ENCODE peak calls at places on chromosomes 13 and 19, in four cellular contexts. One of them, this sample, is unnamed.
A peak's percentile ranks its signal among the peaks of the same experiment; 100 is the strongest.

GRCh38 chr13:96958286-96958891 is 35.9 kb downstream of the OXGR1 start:
- DNase-seq in stomach: peak; percentile 27
- DNase-seq in lung: no peak
- DNase-seq in lower lobe of right lung: no peak
- DNase-seq in this sample: no peak

GRCh38 chr13:113116871-113117271 is 5.7 kb upstream of the F10 start:
- DNase-seq in lung: no peak
- DNase-seq in lower lobe of right lung: no peak
- DNase-seq in stomach: peak; percentile 9
- DNase-seq in this sample: no peak

GRCh38 chr19:29326351-29326750 is 113.4 kb upstream of the UQCRFS1 start:
- DNase-seq in lung: peak; percentile 22
- DNase-seq in lower lobe of right lung: no peak
- DNase-seq in stomach: no peak
- DNase-seq in this sample: no peak

GRCh38 chr19:48393559-48394330 is at the start of gene GRIN2D:
- DNase-seq in lung: no peak
- DNase-seq in stomach: no peak
- DNase-seq in lower lobe of right lung: no peak
- DNase-seq in this sample: no peak

GRCh38 chr19:23916991-23917390 is 2.3 kb downstream of the ZNF726 start:
- DNase-seq in stomach: no peak
- DNase-seq in lower lobe of right lung: no peak
- DNase-seq in lung: no peak
- DNase-seq in this sample: no peak

GRCh38 chr13:99990045-99990977 is 8.7 kb downstream of the ZIC2 start:
- DNase-seq in lung: no peak
- DNase-seq in lower lobe of right lung: no peak
- DNase-seq in stomach: no peak
- DNase-seq in this sample: peak; percentile 17

GRCh38 chr13:80131204-80131603 is 209.7 kb downstream of the SPRY2 start:
- DNase-seq in lung: peak; percentile 82
- DNase-seq in stomach: peak; percentile 73
- DNase-seq in lower lobe of right lung: peak; percentile 88
- DNase-seq in this sample: no peak

GRCh38 chr13:113592571-113592970 is 8.0 kb downstream of the TFDP1 start:
- DNase-seq in lower lobe of right lung: no peak
- DNase-seq in stomach: peak; percentile 5
- DNase-seq in lung: no peak
- DNase-seq in this sample: no peak

GRCh38 chr13:100434010-100434763 is 154.4 kb downstream of the GGACT start:
- DNase-seq in stomach: no peak
- DNase-seq in lower lobe of right lung: no peak
- DNase-seq in lung: no peak
- DNase-seq in this sample: no peak

DNA sequence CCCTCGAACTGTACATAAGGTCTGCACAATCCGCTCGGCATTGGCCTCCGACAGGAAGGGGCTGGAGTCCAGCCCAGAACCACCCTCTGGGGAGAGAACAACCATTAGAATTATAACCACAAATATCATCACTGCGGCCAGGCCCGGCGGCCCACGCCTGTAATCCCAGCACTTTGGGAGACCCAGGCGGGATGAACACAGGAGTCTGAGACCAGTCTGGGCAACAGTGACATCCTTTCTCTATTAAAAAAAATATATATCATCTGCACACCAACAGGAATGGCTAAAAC is 11.4 kb downstream of the COQ8B start:
- DNase-seq in stomach: no peak
- DNase-seq in lung: no peak
- DNase-seq in lower lobe of right lung: no peak
- DNase-seq in this sample: no peak
- H3K27ac ChIP-seq in stomach: no peak overlapping the region
- H3K27ac ChIP-seq in lung: no peak overlapping the region
- H3K27ac ChIP-seq in lower lobe of right lung: no peak overlapping the region
- H3K27ac ChIP-seq in this sample: no peak overlapping the region

GRCh38 chr19:45169602-45170001 is 8.4 kb downstream of the TRAPPC6A start:
- DNase-seq in lung: no peak
- DNase-seq in lower lobe of right lung: no peak
- DNase-seq in stomach: no peak
- DNase-seq in this sample: no peak
- H3K27me3 ChIP-seq in lung: no peaks in the 10 kb centered on the region
- H3K27me3 ChIP-seq in lower lobe of right lung: no peaks in the 10 kb centered on the region
- H3K27me3 ChIP-seq in stomach: no peaks in the 10 kb centered on the region
- H3K27me3 ChIP-seq in this sample: no peaks in the 10 kb centered on the region

GRCh38 chr19:1630012-1630411 is 22.4 kb downstream of the TCF3 start:
- DNase-seq in lower lobe of right lung: no peak
- DNase-seq in lung: no peak
- DNase-seq in stomach: no peak
- DNase-seq in this sample: no peak

GRCh38 chr19:1631557-1632100 is 20.8 kb downstream of the TCF3 start:
- DNase-seq in stomach: no peak
- DNase-seq in lower lobe of right lung: no peak
- DNase-seq in lung: no peak
- DNase-seq in this sample: no peak

GRCh38 chr19:1632462-1633268 is 19.8 kb downstream of the TCF3 start:
- DNase-seq in lung: no peak
- DNase-seq in lower lobe of right lung: no peak
- DNase-seq in stomach: no peak
- DNase-seq in this sample: no peak

GRCh38 chr19:1629256-1629808 is 23.1 kb downstream of the TCF3 start:
- DNase-seq in lung: no peak
- DNase-seq in lower lobe of right lung: no peak
- DNase-seq in stomach: no peak
- DNase-seq in this sample: no peak

GRCh38 chr19:1630811-1631210 is 21.6 kb downstream of the TCF3 start:
- DNase-seq in stomach: no peak
- DNase-seq in lung: no peak
- DNase-seq in lower lobe of right lung: no peak
- DNase-seq in this sample: no peak
- H3K36me3 ChIP-seq in stomach: peaks cover 55% of the 10 kb centered on the region
- H3K36me3 ChIP-seq in lung: no peaks in the 10 kb centered on the region
- H3K36me3 ChIP-seq in lower lobe of right lung: peaks cover 40% of the 10 kb centered on the region
- H3K36me3 ChIP-seq in this sample: peaks cover 11% of the 10 kb centered on the region

GRCh38 chr19:55484571-55485438 is at the start of gene NAT14:
- DNase-seq in stomach: peak; percentile 45
- DNase-seq in lung: no peak
- DNase-seq in lower lobe of right lung: no peak
- DNase-seq in this sample: peak; percentile 63

GRCh38 chr19:55487884-55488687 is at the start of gene SSC5D:
- DNase-seq in lower lobe of right lung: no peak
- DNase-seq in lung: no peak
- DNase-seq in stomach: no peak
- DNase-seq in this sample: no peak

GRCh38 chr19:55485439-55486011 is 537 bp downstream of the NAT14 start:
- DNase-seq in stomach: no peak
- DNase-seq in lung: no peak
- DNase-seq in lower lobe of right lung: no peak
- DNase-seq in this sample: no peak

GRCh38 chr19:55486971-55487883 is 1.0 kb upstream of the SSC5D start:
- DNase-seq in lung: no peak
- DNase-seq in stomach: no peak
- DNase-seq in lower lobe of right lung: no peak
- DNase-seq in this sample: no peak

GRCh38 chr19:55486043-55486970 is 1.3 kb downstream of the NAT14 start:
- DNase-seq in stomach: no peak
- DNase-seq in lower lobe of right lung: no peak
- DNase-seq in lung: no peak
- DNase-seq in this sample: no peak
- H3K27ac ChIP-seq in stomach: peak overlapping the region; percentile 85
- H3K27ac ChIP-seq in lower lobe of right lung: peak overlapping the region; percentile 78
- H3K27ac ChIP-seq in lung: peak overlapping the region; percentile 81
- H3K27ac ChIP-seq in this sample: no peak overlapping the region

DNA sequence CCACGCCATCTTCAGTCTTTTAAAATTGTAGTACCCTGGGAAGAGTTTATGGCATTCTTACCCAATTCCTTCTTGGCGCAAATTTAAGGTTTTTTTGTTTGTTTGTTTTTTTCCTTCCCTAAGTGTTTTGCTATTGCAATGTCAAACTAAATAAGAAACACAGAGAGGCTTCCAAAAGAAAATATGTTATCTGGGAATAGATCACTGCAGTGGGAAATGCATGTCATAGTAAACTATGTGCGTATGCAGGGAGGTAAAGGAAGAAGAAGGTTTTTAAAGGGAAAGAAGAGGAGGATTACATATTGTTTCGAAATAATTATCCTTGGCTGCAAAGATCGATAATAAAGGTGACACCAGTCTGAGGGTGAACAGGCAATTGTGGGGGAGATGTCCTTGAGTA is 13.2 kb downstream of the CLEC11A start:
- DNase-seq in lower lobe of right lung: no peak
- DNase-seq in lung: no peak
- DNase-seq in stomach: no peak
- DNase-seq in this sample: no peak
- H3K27me3 ChIP-seq in lower lobe of right lung: peaks cover 41% of the 10 kb centered on the region
- H3K27me3 ChIP-seq in lung: no peaks in the 10 kb centered on the region
- H3K27me3 ChIP-seq in stomach: no peaks in the 10 kb centered on the region
- H3K27me3 ChIP-seq in this sample: no peaks in the 10 kb centered on the region

DNA sequence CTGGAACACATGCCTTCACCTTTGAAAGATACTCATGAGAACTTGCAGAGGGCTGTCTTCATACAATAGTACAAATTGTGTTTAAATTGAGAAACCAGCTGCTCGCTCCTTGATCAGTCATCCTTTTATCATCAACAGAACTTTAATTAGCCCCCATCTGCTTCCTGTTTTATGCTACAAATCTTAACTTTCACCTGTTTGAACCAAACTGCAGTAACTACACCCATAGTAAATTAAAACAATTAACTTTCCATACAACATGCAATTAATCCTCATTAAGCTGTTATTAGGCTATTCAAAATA is 85.2 kb downstream of the FOXO1 start:
- DNase-seq in stomach: no peak
- DNase-seq in lower lobe of right lung: no peak
- DNase-seq in lung: no peak
- DNase-seq in this sample: no peak
- H3K36me3 ChIP-seq in stomach: no peaks in the 10 kb centered on the region
- H3K36me3 ChIP-seq in lower lobe of right lung: no peaks in the 10 kb centered on the region
- H3K36me3 ChIP-seq in lung: no peaks in the 10 kb centered on the region
- H3K36me3 ChIP-seq in this sample: peaks cover 3% of the 10 kb centered on the region

DNA sequence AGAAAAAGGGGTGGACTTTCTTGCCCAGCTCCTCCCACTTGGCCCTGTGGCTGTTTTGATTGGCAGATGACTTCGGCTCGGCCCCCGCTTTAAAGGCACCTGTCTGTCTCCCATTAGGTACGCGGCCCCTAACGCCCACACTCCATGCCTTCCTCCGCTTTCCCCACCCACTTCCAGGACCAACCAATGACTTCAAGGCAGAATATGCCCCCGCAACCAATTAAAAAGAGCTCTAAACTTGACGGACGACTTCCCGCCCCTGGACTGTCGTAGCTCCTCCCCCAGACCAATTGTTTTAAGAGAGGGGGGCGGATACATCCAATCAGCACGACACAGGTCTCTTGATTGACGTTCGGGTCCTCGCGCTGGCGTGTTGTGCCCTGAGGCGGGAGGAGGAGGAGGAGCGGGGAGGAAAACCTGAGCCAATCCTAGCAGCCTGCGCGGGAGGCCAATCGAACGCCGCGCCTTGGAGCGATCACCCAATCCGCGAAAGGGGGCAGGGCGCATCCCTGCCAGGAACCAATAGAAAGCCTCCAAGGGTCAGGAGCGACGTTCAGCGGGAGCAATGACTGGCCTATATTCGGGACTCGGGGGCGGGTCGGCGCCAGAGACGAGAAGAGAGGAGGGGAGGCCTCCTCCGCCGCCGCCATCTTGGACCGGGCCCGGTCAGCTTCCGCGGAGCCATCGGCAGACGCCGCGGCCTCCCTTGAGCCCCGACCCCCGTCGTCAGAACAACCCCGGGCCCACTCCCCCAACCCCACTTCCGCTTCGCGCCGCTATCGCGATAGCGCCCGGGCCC is at the start of gene CNOT3:
- DNase-seq in lung: peak; percentile 100
- DNase-seq in stomach: peak; percentile 99
- DNase-seq in lower lobe of right lung: peak; percentile 99
- DNase-seq in this sample: peak; percentile 100
- H3K27ac ChIP-seq in lung: peak within 1 kb of the TSS; percentile 84
- H3K27ac ChIP-seq in stomach: peak within 1 kb of the TSS; percentile 97
- H3K27ac ChIP-seq in lower lobe of right lung: peak within 1 kb of the TSS; percentile 96
- H3K27ac ChIP-seq in this sample: peak within 1 kb of the TSS; percentile 90

GRCh38 chr19:46622118-46622446 is 2.8 kb downstream of the PTGIR start:
- DNase-seq in lower lobe of right lung: no peak
- DNase-seq in stomach: no peak
- DNase-seq in lung: no peak
- DNase-seq in this sample: no peak

GRCh38 chr19:46621191-46622117 is 3.4 kb downstream of the PTGIR start:
- DNase-seq in lower lobe of right lung: peak; percentile 28
- DNase-seq in stomach: no peak
- DNase-seq in lung: no peak
- DNase-seq in this sample: no peak

GRCh38 chr19:46620716-46621115 is 4.2 kb downstream of the PTGIR start:
- DNase-seq in lung: no peak
- DNase-seq in stomach: no peak
- DNase-seq in lower lobe of right lung: no peak
- DNase-seq in this sample: no peak

GRCh38 chr19:46618670-46619231 is 6.1 kb downstream of the PTGIR start:
- DNase-seq in lung: no peak
- DNase-seq in stomach: peak; percentile 63
- DNase-seq in lower lobe of right lung: no peak
- DNase-seq in this sample: no peak

GRCh38 chr19:46620267-46620666 is 4.6 kb downstream of the PTGIR start:
- DNase-seq in lung: no peak
- DNase-seq in stomach: no peak
- DNase-seq in lower lobe of right lung: no peak
- DNase-seq in this sample: no peak
- H3K27me3 ChIP-seq in lung: no peaks in the 10 kb centered on the region
- H3K27me3 ChIP-seq in stomach: no peaks in the 10 kb centered on the region
- H3K27me3 ChIP-seq in lower lobe of right lung: no peaks in the 10 kb centered on the region
- H3K27me3 ChIP-seq in this sample: no peaks in the 10 kb centered on the region